ENCODE peak calls at places on chromosomes 3 and 15, in ten cellular contexts. V is endothelial cell, U is heart left ventricle, L is MM.1S, Y is cardiac fibroblast, P is A549, E is cardiac muscle cell, I is neural crest cell, F is endodermal cell, J is tibial artery. Q is an unnamed sample.

GRCh38 chr3:66858656-66859381 is 139.3 kb upstream of the KBTBD8 start:
- DNase-seq in F (peak), Y (no peak), V (peak), L (no peak), E (no peak), J (no peak), P (no peak), I (peak), U (no peak), Q (no peak)

GRCh38 chr3:21718161-21718765 is 32.7 kb downstream of the ZNF385D start:
- DNase-seq in I (no peak), U (no peak), L (no peak), F (no peak), Y (peak), P (no peak), J (no peak), E (no peak), V (no peak), Q (no peak)

GRCh38 chr3:85208650-85209049 is 249.9 kb downstream of the CADM2 start:
- DNase-seq in J (no peak), Y (no peak), P (no peak), U (no peak), L (no peak), F (no peak), I (no peak), V (no peak), E (no peak), Q (no peak)

GRCh38 chr15:76197703-76198455 is 113.4 kb downstream of the ETFA start:
- DNase-seq in I (no peak), V (no peak), Y (no peak), U (no peak), J (peak), F (peak), E (no peak), P (no peak), L (no peak), Q (no peak)

GRCh38 chr15:74417230-74417629 is 16.5 kb downstream of the SEMA7A start:
- DNase-seq in L (no peak), I (no peak), V (no peak), F (no peak), J (no peak), U (peak), E (no peak), Y (peak), P (no peak), Q (no peak)

GRCh38 chr15:65377976-65378366 is at the start of gene IGDCC3:
- DNase-seq in P (no peak), V (peak), F (peak), I (peak), L (no peak), J (no peak), Y (peak), E (peak), U (no peak), Q (no peak)

GRCh38 chr15:76866716-76867321 is 38.3 kb downstream of the SCAPER start:
- DNase-seq in I (peak), E (no peak), P (peak), U (no peak), Y (peak), L (peak), V (peak), F (no peak), J (no peak), Q (no peak)

GRCh38 chr15:68413363-68414255 is 18.4 kb downstream of the ITGA11 start:
- DNase-seq in P (no peak), U (peak), J (peak), Y (no peak), F (peak), V (no peak), E (no peak), I (no peak), L (no peak), Q (peak)

GRCh38 chr3:135084404-135084803 is 289.3 kb downstream of the EPHB1 start:
- DNase-seq in E (no peak), Y (no peak), J (no peak), U (no peak), V (no peak), P (no peak), F (no peak), I (no peak), L (no peak), Q (no peak)

GRCh38 chr3:90080988-90081387 is 973.6 kb downstream of the EPHA3 start:
- DNase-seq in Y (no peak), U (no peak), E (no peak), J (no peak), L (no peak), V (no peak), P (no peak), F (peak), I (no peak), Q (no peak)

GRCh38 chr15:20358066-20358780 is 183.4 kb downstream of the GOLGA6L6 start:
- DNase-seq in I (no peak), E (no peak), L (no peak), J (no peak), F (no peak), P (no peak), U (no peak), V (no peak), Y (no peak), Q (peak)

GRCh38 chr3:143138948-143139347 is 19.4 kb downstream of the CHST2 start:
- DNase-seq in J (no peak), U (no peak), E (no peak), V (no peak), L (no peak), F (no peak), Y (no peak), P (no peak), I (no peak), Q (no peak)

GRCh38 chr3:143137637-143138036 is 18.1 kb downstream of the CHST2 start:
- DNase-seq in V (no peak), I (no peak), L (no peak), J (no peak), U (no peak), E (no peak), Y (no peak), F (no peak), P (no peak), Q (no peak)

GRCh38 chr3:143135150-143135549 is 15.6 kb downstream of the CHST2 start:
- DNase-seq in P (peak), I (no peak), E (no peak), Y (peak), L (no peak), U (no peak), J (peak), F (no peak), V (no peak), Q (no peak)

GRCh38 chr3:143132246-143132980 is 12.8 kb downstream of the CHST2 start:
- DNase-seq in V (no peak), J (no peak), E (no peak), P (no peak), I (no peak), F (no peak), L (no peak), Y (no peak), U (no peak), Q (no peak)

GRCh38 chr3:143134446-143134845 is 14.9 kb downstream of the CHST2 start:
- DNase-seq in F (no peak), J (no peak), U (no peak), V (no peak), P (no peak), Y (peak), L (no peak), E (no peak), I (no peak), Q (no peak)
- TF ChIP-seq CTCF in F (no peak), J (no peak), U (no peak), V (no peak), P (no peak), Y (no peak), L (no peak), E (no peak), I (no peak), Q (no peak)

GRCh38 chr3:101141135-101141534 is 147.9 kb upstream of the ABI3BP start:
- DNase-seq in E (no peak), V (no peak), I (no peak), L (no peak), P (no peak), F (no peak), Y (no peak), J (no peak), U (no peak), Q (no peak)
- TF ChIP-seq CTCF in E (no peak), V (no peak), I (no peak), L (no peak), P (no peak), F (no peak), Y (no peak), J (no peak), U (no peak), Q (no peak)

GRCh38 chr15:57506422-57506821 is 85.3 kb upstream of the MYZAP start:
- DNase-seq in E (peak), F (peak), P (peak), I (no peak), Y (peak), V (no peak), L (no peak), U (no peak), J (no peak), Q (no peak)
- TF ChIP-seq CTCF in E (peak), F (peak), P (peak), I (peak), Y (peak), V (no peak), L (no peak), U (no peak), J (no peak), Q (peak)

DNA sequence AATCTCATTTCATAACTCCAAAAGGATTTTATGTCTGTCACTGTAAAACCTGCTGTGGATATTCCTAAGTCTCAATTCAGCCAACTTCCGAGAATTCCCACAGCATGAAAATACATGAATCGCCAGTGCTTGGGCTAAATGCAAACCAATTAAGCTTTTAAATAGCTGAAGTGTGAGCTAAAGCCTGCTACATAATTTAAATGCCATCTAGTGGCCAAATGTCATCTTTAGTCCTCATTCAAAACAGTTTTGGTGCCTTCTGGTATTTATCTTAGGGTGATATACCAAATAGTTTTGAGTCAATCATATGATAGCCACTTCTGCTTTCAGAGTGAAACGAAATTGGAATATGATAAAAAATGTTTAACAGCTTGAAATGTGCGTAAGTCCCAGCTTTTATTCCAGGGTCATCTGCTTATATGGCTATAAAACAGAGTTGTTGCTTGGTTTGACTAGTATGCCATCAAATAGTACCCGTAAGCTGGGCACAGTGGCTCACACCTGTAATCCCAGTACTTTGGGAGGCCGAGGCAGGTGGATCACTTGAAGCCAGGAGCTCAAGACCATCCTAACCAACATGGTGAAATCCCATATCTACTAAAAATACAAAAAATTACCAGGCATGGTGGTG is 41.8 kb upstream of the CCNL1 start:
- DNase-seq in I (no peak), F (no peak), P (peak), V (no peak), U (no peak), E (peak), Y (peak), J (no peak), L (peak), Q (no peak)
- TF ChIP-seq CTCF in I (peak), F (peak), P (peak), V (peak), U (peak), E (peak), Y (peak), J (peak), L (peak), Q (peak)

GRCh38 chr3:154428369-154429206 is 1.4 kb downstream of the GPR149 start:
- DNase-seq in I (no peak), V (peak), P (no peak), U (no peak), L (no peak), F (peak), Y (no peak), E (peak), J (no peak), Q (no peak)
- TF ChIP-seq CTCF in I (no peak), V (no peak), P (no peak), U (no peak), L (no peak), F (peak), Y (no peak), E (no peak), J (no peak), Q (no peak)

GRCh38 chr3:116863842-116864626 is 154.5 kb downstream of the TUSC7 start:
- DNase-seq in Y (peak), P (peak), J (no peak), F (peak), L (peak), U (no peak), E (peak), V (peak), I (peak), Q (no peak)
- TF ChIP-seq CTCF in Y (peak), P (peak), J (peak), F (peak), L (peak), U (peak), E (peak), V (no peak), I (peak), Q (peak)

DNA sequence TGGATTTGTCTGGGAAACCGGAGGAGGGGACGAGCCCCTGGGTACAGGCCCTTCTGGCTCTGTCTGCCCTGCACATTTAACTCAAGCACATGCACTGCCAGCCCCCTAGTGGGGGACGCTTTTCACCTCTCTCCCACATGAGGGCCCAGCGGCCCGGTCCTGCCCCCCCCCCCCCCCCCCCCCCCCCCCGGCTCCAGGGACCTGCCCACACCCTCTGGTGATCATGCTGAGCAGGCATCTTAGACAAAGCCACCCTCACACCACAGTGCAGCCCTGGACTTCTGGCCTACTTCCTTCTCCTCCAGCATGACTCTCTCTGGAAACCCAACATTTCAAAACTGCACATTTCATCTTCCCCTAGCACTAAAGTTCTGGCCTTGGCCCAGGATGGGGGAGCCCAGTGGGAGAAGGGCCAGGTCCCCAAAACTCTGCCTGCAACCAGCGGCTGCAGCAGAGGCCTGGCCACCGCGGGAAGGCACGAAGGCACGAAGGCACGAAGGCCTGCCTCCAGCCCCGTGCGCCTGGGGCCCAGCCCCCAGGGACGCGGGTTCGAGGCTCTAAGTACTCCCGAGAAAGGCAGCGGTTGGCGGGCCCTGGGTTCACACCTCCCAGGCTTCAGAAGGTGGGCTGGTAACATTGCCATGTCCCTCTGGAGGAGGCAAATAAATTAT is 14.1 kb downstream of the KLF15 start:
- DNase-seq in I (peak), P (no peak), F (peak), Y (no peak), L (no peak), E (peak), U (peak), V (no peak), J (peak), Q (peak)
- TF ChIP-seq CTCF in I (no peak), P (no peak), F (peak), Y (peak), L (no peak), E (no peak), U (no peak), V (no peak), J (no peak), Q (peak)

GRCh38 chr3:17810759-17811158 is 68.3 kb upstream of the TBC1D5 start:
- DNase-seq in P (peak), F (no peak), L (no peak), E (no peak), V (no peak), Y (peak), J (no peak), U (no peak), I (no peak), Q (no peak)
- TF ChIP-seq CTCF in P (peak), F (peak), L (no peak), E (peak), V (no peak), Y (peak), J (no peak), U (peak), I (no peak), Q (peak)